ENCODE peak calls at places on chromosomes 16 and 17, in seven cellular contexts. M, V, J, N, T, H and R are unnamed samples.

GRCh38 chr17:38747385-38748328 is 479 bp downstream of the PCGF2 start:
- DNase-seq in M (no peak), V (peak), J (peak), N (no peak), T (no peak), H (no peak), R (no peak)

GRCh38 chr17:1087381-1088241 is 90.7 kb downstream of the TIMM22 start:
- DNase-seq in M (no peak), V (peak), J (peak), N (peak), T (no peak), H (no peak), R (no peak)

GRCh38 chr17:45739786-45740185 is 44.3 kb upstream of the CRHR1 start:
- DNase-seq in M (no peak), V (no peak), J (no peak), N (no peak), T (no peak), H (no peak), R (no peak)

GRCh38 chr16:8627456-8627855 is 6.0 kb downstream of the METTL22 start:
- DNase-seq in M (no peak), V (no peak), J (no peak), N (no peak), T (no peak), H (no peak), R (no peak)

GRCh38 chr16:28930652-28931051 is 1.1 kb upstream of the CD19 start:
- DNase-seq in M (no peak), V (no peak), J (no peak), N (no peak), T (no peak), H (no peak), R (no peak)

GRCh38 chr17:50596191-50597037 is 35.9 kb downstream of the CACNA1G start:
- DNase-seq in M (no peak), V (no peak), J (no peak), N (no peak), T (peak), H (no peak), R (no peak)

GRCh38 chr16:6573577-6573976 is 759.1 kb upstream of the RBFOX1 start:
- DNase-seq in M (no peak), V (no peak), J (no peak), N (no peak), T (no peak), H (no peak), R (no peak)

GRCh38 chr16:79717324-79717848 is 116.8 kb upstream of the MAF start:
- DNase-seq in M (no peak), V (no peak), J (no peak), N (no peak), T (peak), H (no peak), R (no peak)

GRCh38 chr17:8121531-8122390 is 2.1 kb downstream of the HES7 start:
- DNase-seq in M (peak), V (peak), J (peak), N (peak), T (peak), H (no peak), R (peak)

GRCh38 chr17:50903604-50904521 is 37.7 kb upstream of the TOB1 start:
- DNase-seq in M (peak), V (peak), J (no peak), N (no peak), T (peak), H (peak), R (peak)

GRCh38 chr17:40854175-40854814 is 12.7 kb downstream of the KRT12 start:
- DNase-seq in M (peak), V (peak), J (no peak), N (no peak), T (peak), H (no peak), R (peak)

GRCh38 chr17:47686661-47687327 is 7.2 kb upstream of the TBKBP1 start:
- DNase-seq in M (peak), V (peak), J (no peak), N (no peak), T (peak), H (no peak), R (peak)

GRCh38 chr16:31223044-31223443 is 6.1 kb upstream of the PYDC1 start:
- DNase-seq in M (no peak), V (no peak), J (no peak), N (no peak), T (no peak), H (no peak), R (no peak)

GRCh38 chr17:28937044-28937729 is 14.1 kb downstream of the PHF12 start:
- DNase-seq in M (peak), V (peak), J (no peak), N (no peak), T (peak), H (no peak), R (peak)

GRCh38 chr17:34499576-34499975 is 79.8 kb upstream of the TMEM132E start:
- DNase-seq in M (peak), V (peak), J (no peak), N (no peak), T (peak), H (no peak), R (peak)

GRCh38 chr17:12431188-12431587 is 234.5 kb upstream of the MYOCD start:
- DNase-seq in M (no peak), V (no peak), J (no peak), N (no peak), T (no peak), H (no peak), R (no peak)

GRCh38 chr16:21703589-21704174 is 39.9 kb downstream of the OTOA start:
- DNase-seq in M (no peak), V (no peak), J (no peak), N (no peak), T (no peak), H (no peak), R (no peak)

GRCh38 chr16:14958970-14959369 is 15.9 kb upstream of the PDXDC1 start:
- DNase-seq in M (peak), V (peak), J (no peak), N (no peak), T (peak), H (no peak), R (no peak)

GRCh38 chr16:30028438-30029093 is 2.5 kb downstream of the TLCD3B start:
- DNase-seq in M (no peak), V (peak), J (no peak), N (no peak), T (no peak), H (no peak), R (no peak)

GRCh38 chr16:68296291-68296690 is 14.5 kb downstream of the SLC7A6OS start:
- DNase-seq in M (no peak), V (no peak), J (peak), N (no peak), T (no peak), H (no peak), R (no peak)

GRCh38 chr16:87131996-87132345 is 185.2 kb downstream of the C16orf95 start:
- DNase-seq in M (no peak), V (no peak), J (no peak), N (no peak), T (no peak), H (no peak), R (no peak)

GRCh38 chr16:4679156-4679853 is 14.1 kb upstream of the NUDT16L1 start:
- DNase-seq in M (no peak), V (no peak), J (peak), N (peak), T (no peak), H (no peak), R (no peak)

GRCh38 chr17:39104046-39104445 is 47.4 kb downstream of the PLXDC1 start:
- DNase-seq in M (peak), V (peak), J (no peak), N (no peak), T (peak), H (no peak), R (peak)

GRCh38 chr17:15101175-15101574 is 164.0 kb downstream of the PMP22 start:
- DNase-seq in M (no peak), V (no peak), J (no peak), N (no peak), T (no peak), H (no peak), R (no peak)

GRCh38 chr16:31192856-31193642 is 9.5 kb downstream of the PYCARD start:
- DNase-seq in M (no peak), V (no peak), J (no peak), N (no peak), T (no peak), H (no peak), R (no peak)